ENCODE peak calls at places on chromosome 18, in nine cellular contexts. One of them, this sample, is unnamed.

GRCh38 chr18:13791181-13791580 is 32.8 kb upstream of the MC5R start:
- DNase-seq in GM12865: no peak
- DNase-seq in GM23248: peak
- DNase-seq in AG04449: no peak
- DNase-seq in thoracic aorta: no peak
- DNase-seq in CD4-positive, alpha-beta memory T cell: no peak
- DNase-seq in uterus: no peak
- DNase-seq in upper lobe of right lung: no peak
- DNase-seq in brain microvascular endothelial cell: no peak
- DNase-seq in this sample: no peak

GRCh38 chr18:36650906-36651305 is 177.9 kb downstream of the TPGS2 start:
- DNase-seq in GM12865: no peak
- DNase-seq in GM23248: no peak
- DNase-seq in AG04449: no peak
- DNase-seq in thoracic aorta: no peak
- DNase-seq in CD4-positive, alpha-beta memory T cell: no peak
- DNase-seq in uterus: no peak
- DNase-seq in upper lobe of right lung: no peak
- DNase-seq in brain microvascular endothelial cell: no peak
- DNase-seq in this sample: no peak

GRCh38 chr18:13232060-13232917 is 13.7 kb downstream of the LDLRAD4 start:
- DNase-seq in GM12865: no peak
- DNase-seq in GM23248: no peak
- DNase-seq in AG04449: no peak
- DNase-seq in thoracic aorta: no peak
- DNase-seq in CD4-positive, alpha-beta memory T cell: no peak
- DNase-seq in uterus: no peak
- DNase-seq in upper lobe of right lung: peak
- DNase-seq in brain microvascular endothelial cell: no peak
- DNase-seq in this sample: no peak

GRCh38 chr18:30967701-30968100 is 74.8 kb downstream of the DSC3 start:
- DNase-seq in GM12865: no peak
- DNase-seq in GM23248: no peak
- DNase-seq in AG04449: no peak
- DNase-seq in thoracic aorta: no peak
- DNase-seq in CD4-positive, alpha-beta memory T cell: no peak
- DNase-seq in uterus: no peak
- DNase-seq in upper lobe of right lung: no peak
- DNase-seq in brain microvascular endothelial cell: no peak
- DNase-seq in this sample: no peak

GRCh38 chr18:35624140-35624539 is 42.6 kb downstream of the GALNT1 start:
- DNase-seq in GM12865: peak
- DNase-seq in GM23248: no peak
- DNase-seq in AG04449: no peak
- DNase-seq in thoracic aorta: no peak
- DNase-seq in CD4-positive, alpha-beta memory T cell: no peak
- DNase-seq in uterus: no peak
- DNase-seq in upper lobe of right lung: no peak
- DNase-seq in brain microvascular endothelial cell: no peak
- DNase-seq in this sample: no peak

GRCh38 chr18:32956591-32957310 is 183.9 kb upstream of the KLHL14 start:
- DNase-seq in GM12865: no peak
- DNase-seq in GM23248: peak
- DNase-seq in AG04449: no peak
- DNase-seq in thoracic aorta: no peak
- DNase-seq in CD4-positive, alpha-beta memory T cell: no peak
- DNase-seq in uterus: no peak
- DNase-seq in upper lobe of right lung: no peak
- DNase-seq in brain microvascular endothelial cell: peak
- DNase-seq in this sample: no peak

GRCh38 chr18:10197097-10197496 is 257.3 kb upstream of the APCDD1 start:
- DNase-seq in GM12865: no peak
- DNase-seq in GM23248: no peak
- DNase-seq in AG04449: no peak
- DNase-seq in thoracic aorta: no peak
- DNase-seq in CD4-positive, alpha-beta memory T cell: no peak
- DNase-seq in uterus: no peak
- DNase-seq in upper lobe of right lung: peak
- DNase-seq in brain microvascular endothelial cell: no peak
- DNase-seq in this sample: no peak

GRCh38 chr18:60007641-60008040 is 107.8 kb downstream of the PMAIP1 start:
- DNase-seq in GM12865: no peak
- DNase-seq in GM23248: no peak
- DNase-seq in AG04449: no peak
- DNase-seq in thoracic aorta: no peak
- DNase-seq in CD4-positive, alpha-beta memory T cell: no peak
- DNase-seq in uterus: no peak
- DNase-seq in upper lobe of right lung: no peak
- DNase-seq in brain microvascular endothelial cell: no peak
- DNase-seq in this sample: no peak

GRCh38 chr18:4599312-4599711 is 144.2 kb upstream of the DLGAP1 start:
- DNase-seq in GM12865: peak
- DNase-seq in GM23248: no peak
- DNase-seq in AG04449: no peak
- DNase-seq in thoracic aorta: no peak
- DNase-seq in CD4-positive, alpha-beta memory T cell: no peak
- DNase-seq in uterus: no peak
- DNase-seq in upper lobe of right lung: no peak
- DNase-seq in brain microvascular endothelial cell: no peak
- DNase-seq in this sample: no peak

GRCh38 chr18:8771930-8772329 is 66.6 kb downstream of the MTCL1 start:
- DNase-seq in GM12865: no peak
- DNase-seq in GM23248: peak
- DNase-seq in AG04449: no peak
- DNase-seq in thoracic aorta: no peak
- DNase-seq in CD4-positive, alpha-beta memory T cell: no peak
- DNase-seq in uterus: no peak
- DNase-seq in upper lobe of right lung: no peak
- DNase-seq in brain microvascular endothelial cell: no peak
- DNase-seq in this sample: no peak

DNA sequence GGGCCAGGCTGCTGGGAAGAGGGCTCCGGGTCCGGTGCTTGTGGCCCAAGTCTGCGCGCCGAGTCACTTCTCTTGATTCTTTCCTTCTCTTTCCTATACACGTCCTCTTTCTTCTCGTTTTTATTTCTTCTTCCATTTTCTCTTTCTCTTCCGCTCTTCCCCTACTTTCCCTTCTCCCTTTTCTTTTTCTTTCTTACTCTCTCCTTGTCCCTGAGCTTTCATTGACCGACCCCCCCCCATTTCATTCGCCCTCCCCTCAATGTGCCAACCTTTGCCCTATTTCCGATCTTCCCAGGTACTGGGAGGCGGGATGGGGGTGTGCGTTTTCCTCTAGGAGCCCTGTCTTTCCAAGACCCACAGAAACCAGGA is 1.8 kb downstream of the ONECUT2 start:
- DNase-seq in GM12865: no peak
- DNase-seq in GM23248: no peak
- DNase-seq in AG04449: no peak
- DNase-seq in thoracic aorta: no peak
- DNase-seq in CD4-positive, alpha-beta memory T cell: no peak
- DNase-seq in uterus: no peak
- DNase-seq in upper lobe of right lung: no peak
- DNase-seq in brain microvascular endothelial cell: no peak
- DNase-seq in this sample: no peak
- H3K4me3 ChIP-seq in GM12865: no peak
- H3K4me3 ChIP-seq in GM23248: no peak
- H3K4me3 ChIP-seq in AG04449: no peak
- H3K4me3 ChIP-seq in thoracic aorta: peak
- H3K4me3 ChIP-seq in CD4-positive, alpha-beta memory T cell: no peak
- H3K4me3 ChIP-seq in uterus: no peak
- H3K4me3 ChIP-seq in upper lobe of right lung: no peak
- H3K4me3 ChIP-seq in brain microvascular endothelial cell: no peak
- H3K4me3 ChIP-seq in this sample: no peak

GRCh38 chr18:21826196-21826595 is 85.6 kb downstream of the MIB1 start:
- DNase-seq in GM12865: peak
- DNase-seq in GM23248: peak
- DNase-seq in AG04449: no peak
- DNase-seq in thoracic aorta: no peak
- DNase-seq in CD4-positive, alpha-beta memory T cell: no peak
- DNase-seq in uterus: no peak
- DNase-seq in upper lobe of right lung: no peak
- DNase-seq in brain microvascular endothelial cell: no peak
- DNase-seq in this sample: no peak
- H3K4me3 ChIP-seq in GM12865: no peak
- H3K4me3 ChIP-seq in GM23248: peak
- H3K4me3 ChIP-seq in AG04449: no peak
- H3K4me3 ChIP-seq in thoracic aorta: peak
- H3K4me3 ChIP-seq in CD4-positive, alpha-beta memory T cell: no peak
- H3K4me3 ChIP-seq in uterus: no peak
- H3K4me3 ChIP-seq in upper lobe of right lung: no peak
- H3K4me3 ChIP-seq in brain microvascular endothelial cell: no peak
- H3K4me3 ChIP-seq in this sample: no peak

GRCh38 chr18:2704541-2704940 is 49.0 kb downstream of the SMCHD1 start:
- DNase-seq in GM12865: no peak
- DNase-seq in GM23248: no peak
- DNase-seq in AG04449: no peak
- DNase-seq in thoracic aorta: no peak
- DNase-seq in CD4-positive, alpha-beta memory T cell: no peak
- DNase-seq in uterus: no peak
- DNase-seq in upper lobe of right lung: no peak
- DNase-seq in brain microvascular endothelial cell: no peak
- DNase-seq in this sample: no peak
- H3K4me3 ChIP-seq in GM12865: no peak
- H3K4me3 ChIP-seq in GM23248: no peak
- H3K4me3 ChIP-seq in AG04449: no peak
- H3K4me3 ChIP-seq in thoracic aorta: no peak
- H3K4me3 ChIP-seq in CD4-positive, alpha-beta memory T cell: no peak
- H3K4me3 ChIP-seq in uterus: no peak
- H3K4me3 ChIP-seq in upper lobe of right lung: no peak
- H3K4me3 ChIP-seq in brain microvascular endothelial cell: no peak
- H3K4me3 ChIP-seq in this sample: no peak

DNA sequence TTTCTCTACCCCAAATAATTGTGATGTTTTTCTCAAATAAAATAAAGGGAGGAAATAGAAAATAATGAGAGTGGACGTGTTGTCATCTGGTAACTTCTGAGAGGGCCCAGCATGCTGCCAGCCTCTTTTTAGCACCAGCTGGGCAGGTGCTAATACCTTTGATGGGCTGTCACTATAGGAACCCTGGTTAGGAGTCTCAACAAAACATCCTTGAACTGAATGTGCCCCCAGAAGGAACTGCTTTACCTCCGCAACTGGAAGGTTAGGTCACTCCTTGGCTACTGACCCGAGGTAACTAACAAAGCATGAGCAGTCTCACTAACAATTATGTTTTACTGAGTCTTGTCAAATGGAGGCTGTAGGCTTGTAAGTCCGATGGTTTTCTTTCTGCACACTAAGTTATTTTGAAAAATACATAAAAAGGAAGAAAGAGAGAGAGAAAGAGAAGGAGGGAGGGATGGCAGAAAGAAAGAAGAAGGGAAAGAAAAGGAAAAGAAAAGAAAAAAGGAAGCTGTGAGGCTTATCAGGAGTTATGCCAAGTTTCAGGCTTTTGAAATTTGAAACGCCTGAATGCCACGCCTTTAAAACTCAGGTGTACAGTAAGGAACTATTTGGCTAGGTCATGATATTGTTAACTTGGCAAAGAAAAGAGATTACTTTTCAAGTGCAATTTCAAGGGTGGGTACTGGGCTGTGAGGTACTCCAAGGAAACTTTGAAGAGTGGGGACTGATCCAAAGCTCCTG is 91.0 kb downstream of the TGIF1 start:
- DNase-seq in GM12865: no peak
- DNase-seq in GM23248: no peak
- DNase-seq in AG04449: no peak
- DNase-seq in thoracic aorta: no peak
- DNase-seq in CD4-positive, alpha-beta memory T cell: no peak
- DNase-seq in uterus: no peak
- DNase-seq in upper lobe of right lung: no peak
- DNase-seq in brain microvascular endothelial cell: no peak
- DNase-seq in this sample: no peak
- H3K4me3 ChIP-seq in GM12865: no peak
- H3K4me3 ChIP-seq in GM23248: no peak
- H3K4me3 ChIP-seq in AG04449: no peak
- H3K4me3 ChIP-seq in thoracic aorta: no peak
- H3K4me3 ChIP-seq in CD4-positive, alpha-beta memory T cell: no peak
- H3K4me3 ChIP-seq in uterus: no peak
- H3K4me3 ChIP-seq in upper lobe of right lung: no peak
- H3K4me3 ChIP-seq in brain microvascular endothelial cell: no peak
- H3K4me3 ChIP-seq in this sample: no peak

DNA sequence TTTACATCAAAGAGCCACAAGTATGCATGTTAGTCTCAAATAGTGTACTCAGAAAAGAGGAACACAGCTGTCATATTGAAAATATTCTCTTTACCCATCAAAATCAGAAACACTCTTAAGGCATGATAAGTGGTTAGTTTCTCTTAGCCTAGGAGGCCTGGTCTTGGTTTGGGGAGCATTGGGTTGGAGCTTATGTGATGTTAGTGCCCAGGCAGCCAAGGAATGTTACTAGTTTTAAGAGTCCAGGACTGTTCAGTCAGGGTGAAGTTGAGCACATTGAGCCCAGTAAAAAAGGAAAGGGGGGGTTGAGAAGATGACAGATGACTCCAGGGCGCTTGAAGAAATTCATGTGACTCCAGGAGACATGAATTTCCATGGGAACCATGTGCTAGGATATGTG is 340.6 kb downstream of the HRH4 start:
- DNase-seq in GM12865: no peak
- DNase-seq in GM23248: peak
- DNase-seq in AG04449: no peak
- DNase-seq in thoracic aorta: no peak
- DNase-seq in CD4-positive, alpha-beta memory T cell: no peak
- DNase-seq in uterus: no peak
- DNase-seq in upper lobe of right lung: no peak
- DNase-seq in brain microvascular endothelial cell: no peak
- DNase-seq in this sample: no peak
- H3K4me3 ChIP-seq in GM12865: no peak
- H3K4me3 ChIP-seq in GM23248: no peak
- H3K4me3 ChIP-seq in AG04449: no peak
- H3K4me3 ChIP-seq in thoracic aorta: no peak
- H3K4me3 ChIP-seq in CD4-positive, alpha-beta memory T cell: no peak
- H3K4me3 ChIP-seq in uterus: no peak
- H3K4me3 ChIP-seq in upper lobe of right lung: no peak
- H3K4me3 ChIP-seq in brain microvascular endothelial cell: no peak
- H3K4me3 ChIP-seq in this sample: no peak

GRCh38 chr18:77619523-77619922 is 369.9 kb downstream of the GALR1 start:
- DNase-seq in GM12865: no peak
- DNase-seq in GM23248: no peak
- DNase-seq in AG04449: no peak
- DNase-seq in thoracic aorta: no peak
- DNase-seq in CD4-positive, alpha-beta memory T cell: no peak
- DNase-seq in uterus: no peak
- DNase-seq in upper lobe of right lung: no peak
- DNase-seq in brain microvascular endothelial cell: no peak
- DNase-seq in this sample: no peak

GRCh38 chr18:77617681-77618080 is 368.0 kb downstream of the GALR1 start:
- DNase-seq in GM12865: no peak
- DNase-seq in GM23248: no peak
- DNase-seq in AG04449: no peak
- DNase-seq in thoracic aorta: no peak
- DNase-seq in CD4-positive, alpha-beta memory T cell: no peak
- DNase-seq in uterus: no peak
- DNase-seq in upper lobe of right lung: no peak
- DNase-seq in brain microvascular endothelial cell: peak
- DNase-seq in this sample: no peak

GRCh38 chr18:77622009-77622692 is 372.5 kb downstream of the GALR1 start:
- DNase-seq in GM12865: peak
- DNase-seq in GM23248: no peak
- DNase-seq in AG04449: no peak
- DNase-seq in thoracic aorta: no peak
- DNase-seq in CD4-positive, alpha-beta memory T cell: peak
- DNase-seq in uterus: no peak
- DNase-seq in upper lobe of right lung: no peak
- DNase-seq in brain microvascular endothelial cell: no peak
- DNase-seq in this sample: no peak
- H3K4me3 ChIP-seq in GM12865: no peak
- H3K4me3 ChIP-seq in GM23248: no peak
- H3K4me3 ChIP-seq in AG04449: no peak
- H3K4me3 ChIP-seq in thoracic aorta: no peak
- H3K4me3 ChIP-seq in CD4-positive, alpha-beta memory T cell: no peak
- H3K4me3 ChIP-seq in uterus: no peak
- H3K4me3 ChIP-seq in upper lobe of right lung: no peak
- H3K4me3 ChIP-seq in brain microvascular endothelial cell: no peak
- H3K4me3 ChIP-seq in this sample: no peak

This sample was measured in HFF-Myc.